ENCODE peak calls at places on chromosome 16, in seven cellular contexts. One of them, this sample, is unnamed.

GRCh38 chr16:24686678-24687077 is 42.8 kb upstream of the TNRC6A start:
- DNase-seq in GM12878: no peak
- DNase-seq in GM06990: no peak
- DNase-seq in fibroblast of lung: no peak
- DNase-seq in ascending aorta: no peak
- DNase-seq in PC-9: no peak
- DNase-seq in cardiac muscle cell: no peak
- DNase-seq in this sample: no peak

GRCh38 chr16:89253548-89254287 is 36.2 kb downstream of the ZNF778 start:
- DNase-seq in GM12878: no peak
- DNase-seq in GM06990: no peak
- DNase-seq in fibroblast of lung: no peak
- DNase-seq in ascending aorta: no peak
- DNase-seq in PC-9: no peak
- DNase-seq in cardiac muscle cell: no peak
- DNase-seq in this sample: no peak

GRCh38 chr16:27599606-27600005 is 49.7 kb downstream of the KATNIP start:
- DNase-seq in GM12878: no peak
- DNase-seq in GM06990: no peak
- DNase-seq in fibroblast of lung: no peak
- DNase-seq in ascending aorta: no peak
- DNase-seq in PC-9: no peak
- DNase-seq in cardiac muscle cell: no peak
- DNase-seq in this sample: no peak

GRCh38 chr16:19415918-19416317 is 1.8 kb upstream of the TMC5 start:
- DNase-seq in GM12878: no peak
- DNase-seq in GM06990: no peak
- DNase-seq in fibroblast of lung: no peak
- DNase-seq in ascending aorta: no peak
- DNase-seq in PC-9: peak; percentile 51
- DNase-seq in cardiac muscle cell: no peak
- DNase-seq in this sample: peak; percentile 35

GRCh38 chr16:11313493-11314308 is 31.6 kb upstream of the RMI2 start:
- DNase-seq in GM12878: no peak
- DNase-seq in GM06990: no peak
- DNase-seq in fibroblast of lung: no peak
- DNase-seq in ascending aorta: no peak
- DNase-seq in PC-9: no peak
- DNase-seq in cardiac muscle cell: no peak
- DNase-seq in this sample: no peak

GRCh38 chr16:53053967-53054669 is 673 bp upstream of the CHD9 start:
- DNase-seq in GM12878: no peak
- DNase-seq in GM06990: no peak
- DNase-seq in fibroblast of lung: peak; percentile 25
- DNase-seq in ascending aorta: no peak
- DNase-seq in PC-9: no peak
- DNase-seq in cardiac muscle cell: peak; percentile 62
- DNase-seq in this sample: peak; percentile 30

GRCh38 chr16:57278494-57278893 is 6.0 kb downstream of the PLLP start:
- DNase-seq in GM12878: no peak
- DNase-seq in GM06990: no peak
- DNase-seq in fibroblast of lung: no peak
- DNase-seq in ascending aorta: no peak
- DNase-seq in PC-9: no peak
- DNase-seq in cardiac muscle cell: no peak
- DNase-seq in this sample: no peak

GRCh38 chr16:81567987-81568748 is 123.6 kb downstream of the CMIP start:
- DNase-seq in GM12878: no peak
- DNase-seq in GM06990: no peak
- DNase-seq in fibroblast of lung: peak; percentile 73
- DNase-seq in ascending aorta: peak; percentile 73
- DNase-seq in PC-9: peak; percentile 90
- DNase-seq in cardiac muscle cell: peak; percentile 57
- DNase-seq in this sample: peak; percentile 76

GRCh38 chr16:24253192-24253591 is 2.9 kb upstream of the CACNG3 start:
- DNase-seq in GM12878: no peak
- DNase-seq in GM06990: peak; percentile 21
- DNase-seq in fibroblast of lung: peak; percentile 23
- DNase-seq in ascending aorta: no peak
- DNase-seq in PC-9: no peak
- DNase-seq in cardiac muscle cell: peak; percentile 48
- DNase-seq in this sample: peak; percentile 51

GRCh38 chr16:11084484-11085024 is 140.2 kb downstream of the CLEC16A start:
- DNase-seq in GM12878: no peak
- DNase-seq in GM06990: no peak
- DNase-seq in fibroblast of lung: peak; percentile 93
- DNase-seq in ascending aorta: no peak
- DNase-seq in PC-9: no peak
- DNase-seq in cardiac muscle cell: peak; percentile 75
- DNase-seq in this sample: no peak

GRCh38 chr16:77951788-77952187 is 70.6 kb upstream of the CLEC3A start:
- DNase-seq in GM12878: peak; percentile 21
- DNase-seq in GM06990: no peak
- DNase-seq in fibroblast of lung: no peak
- DNase-seq in ascending aorta: no peak
- DNase-seq in PC-9: no peak
- DNase-seq in cardiac muscle cell: peak; percentile 1
- DNase-seq in this sample: peak; percentile 20

GRCh38 chr16:49837673-49838360 is 18.1 kb downstream of the ZNF423 start:
- DNase-seq in GM12878: no peak
- DNase-seq in GM06990: no peak
- DNase-seq in fibroblast of lung: no peak
- DNase-seq in ascending aorta: no peak
- DNase-seq in PC-9: no peak
- DNase-seq in cardiac muscle cell: peak; percentile 60
- DNase-seq in this sample: no peak

GRCh38 chr16:2333772-2334379 is 6.7 kb downstream of the ABCA3 start:
- DNase-seq in GM12878: no peak
- DNase-seq in GM06990: no peak
- DNase-seq in fibroblast of lung: no peak
- DNase-seq in ascending aorta: no peak
- DNase-seq in PC-9: peak; percentile 43
- DNase-seq in cardiac muscle cell: no peak
- DNase-seq in this sample: no peak

GRCh38 chr16:50677351-50677750 is 3.8 kb downstream of the SNX20 start:
- DNase-seq in GM12878: no peak
- DNase-seq in GM06990: no peak
- DNase-seq in fibroblast of lung: no peak
- DNase-seq in ascending aorta: no peak
- DNase-seq in PC-9: no peak
- DNase-seq in cardiac muscle cell: no peak
- DNase-seq in this sample: no peak

GRCh38 chr16:53465606-53466290 is 31.5 kb downstream of the RBL2 start:
- DNase-seq in GM12878: no peak
- DNase-seq in GM06990: no peak
- DNase-seq in fibroblast of lung: peak; percentile 82
- DNase-seq in ascending aorta: no peak
- DNase-seq in PC-9: no peak
- DNase-seq in cardiac muscle cell: peak; percentile 84
- DNase-seq in this sample: peak; percentile 70

GRCh38 chr16:89864421-89864820 is 9.0 kb upstream of the TCF25 start:
- DNase-seq in GM12878: no peak
- DNase-seq in GM06990: no peak
- DNase-seq in fibroblast of lung: peak; percentile 50
- DNase-seq in ascending aorta: no peak
- DNase-seq in PC-9: peak; percentile 74
- DNase-seq in cardiac muscle cell: peak; percentile 21
- DNase-seq in this sample: peak; percentile 38

GRCh38 chr16:48816393-48816792 is 206.4 kb upstream of the N4BP1 start:
- DNase-seq in GM12878: no peak
- DNase-seq in GM06990: no peak
- DNase-seq in fibroblast of lung: no peak
- DNase-seq in ascending aorta: no peak
- DNase-seq in PC-9: no peak
- DNase-seq in cardiac muscle cell: no peak
- DNase-seq in this sample: no peak

GRCh38 chr16:89723279-89724250 is 2.2 kb downstream of the ZNF276 start:
- DNase-seq in GM12878: no peak
- DNase-seq in GM06990: no peak
- DNase-seq in fibroblast of lung: peak; percentile 49
- DNase-seq in ascending aorta: no peak
- DNase-seq in PC-9: peak; percentile 33
- DNase-seq in cardiac muscle cell: peak; percentile 36
- DNase-seq in this sample: peak; percentile 43

GRCh38 chr16:22103371-22103890 is 11.1 kb downstream of the VWA3A start:
- DNase-seq in GM12878: no peak
- DNase-seq in GM06990: no peak
- DNase-seq in fibroblast of lung: no peak
- DNase-seq in ascending aorta: no peak
- DNase-seq in PC-9: no peak
- DNase-seq in cardiac muscle cell: no peak
- DNase-seq in this sample: peak; percentile 25

GRCh38 chr16:61900482-61900881 is 135.8 kb downstream of the CDH8 start:
- DNase-seq in GM12878: no peak
- DNase-seq in GM06990: no peak
- DNase-seq in fibroblast of lung: peak; percentile 56
- DNase-seq in ascending aorta: no peak
- DNase-seq in PC-9: no peak
- DNase-seq in cardiac muscle cell: peak; percentile 8
- DNase-seq in this sample: peak; percentile 84

GRCh38 chr16:87648698-87649487 is 46.6 kb downstream of the JPH3 start:
- DNase-seq in GM12878: no peak
- DNase-seq in GM06990: no peak
- DNase-seq in fibroblast of lung: no peak
- DNase-seq in ascending aorta: no peak
- DNase-seq in PC-9: no peak
- DNase-seq in cardiac muscle cell: no peak
- DNase-seq in this sample: no peak

GRCh38 chr16:17408955-17409441 is 61.8 kb downstream of the XYLT1 start:
- DNase-seq in GM12878: peak; percentile 72
- DNase-seq in GM06990: peak; percentile 38
- DNase-seq in fibroblast of lung: no peak
- DNase-seq in ascending aorta: no peak
- DNase-seq in PC-9: no peak
- DNase-seq in cardiac muscle cell: no peak
- DNase-seq in this sample: no peak

GRCh38 chr16:31009894-31010293 is 544 bp downstream of the STX1B start:
- DNase-seq in GM12878: no peak
- DNase-seq in GM06990: no peak
- DNase-seq in fibroblast of lung: no peak
- DNase-seq in ascending aorta: no peak
- DNase-seq in PC-9: no peak
- DNase-seq in cardiac muscle cell: no peak
- DNase-seq in this sample: no peak

GRCh38 chr16:77424841-77425604 is 9.8 kb downstream of the ADAMTS18 start:
- DNase-seq in GM12878: no peak
- DNase-seq in GM06990: no peak
- DNase-seq in fibroblast of lung: peak; percentile 41
- DNase-seq in ascending aorta: no peak
- DNase-seq in PC-9: no peak
- DNase-seq in cardiac muscle cell: no peak
- DNase-seq in this sample: no peak

GRCh38 chr16:15415411-15416070 is 18.8 kb upstream of the BMERB1 start:
- DNase-seq in GM12878: no peak
- DNase-seq in GM06990: no peak
- DNase-seq in fibroblast of lung: peak; percentile 63
- DNase-seq in ascending aorta: no peak
- DNase-seq in PC-9: peak; percentile 81
- DNase-seq in cardiac muscle cell: no peak
- DNase-seq in this sample: peak; percentile 74

GRCh38 chr16:47852991-47853390 is 302.8 kb downstream of the ABCC12 start:
- DNase-seq in GM12878: no peak
- DNase-seq in GM06990: no peak
- DNase-seq in fibroblast of lung: no peak
- DNase-seq in ascending aorta: no peak
- DNase-seq in PC-9: no peak
- DNase-seq in cardiac muscle cell: no peak
- DNase-seq in this sample: no peak

GRCh38 chr16:68094614-68094934 is 9.4 kb downstream of the NFATC3 start:
- DNase-seq in GM12878: no peak
- DNase-seq in GM06990: no peak
- DNase-seq in fibroblast of lung: no peak
- DNase-seq in ascending aorta: no peak
- DNase-seq in PC-9: no peak
- DNase-seq in cardiac muscle cell: no peak
- DNase-seq in this sample: no peak

GRCh38 chr16:68100504-68100903 is 15.3 kb downstream of the NFATC3 start:
- DNase-seq in GM12878: no peak
- DNase-seq in GM06990: no peak
- DNase-seq in fibroblast of lung: no peak
- DNase-seq in ascending aorta: no peak
- DNase-seq in PC-9: no peak
- DNase-seq in cardiac muscle cell: no peak
- DNase-seq in this sample: no peak

GRCh38 chr16:68096491-68096890 is 11.3 kb downstream of the NFATC3 start:
- DNase-seq in GM12878: no peak
- DNase-seq in GM06990: no peak
- DNase-seq in fibroblast of lung: no peak
- DNase-seq in ascending aorta: no peak
- DNase-seq in PC-9: no peak
- DNase-seq in cardiac muscle cell: no peak
- DNase-seq in this sample: no peak

GRCh38 chr16:68097088-68097487 is 11.9 kb downstream of the NFATC3 start:
- DNase-seq in GM12878: no peak
- DNase-seq in GM06990: no peak
- DNase-seq in fibroblast of lung: no peak
- DNase-seq in ascending aorta: no peak
- DNase-seq in PC-9: no peak
- DNase-seq in cardiac muscle cell: no peak
- DNase-seq in this sample: no peak

GRCh38 chr16:68097895-68098294 is 12.7 kb downstream of the NFATC3 start:
- DNase-seq in GM12878: no peak
- DNase-seq in GM06990: no peak
- DNase-seq in fibroblast of lung: no peak
- DNase-seq in ascending aorta: no peak
- DNase-seq in PC-9: no peak
- DNase-seq in cardiac muscle cell: no peak
- DNase-seq in this sample: no peak
- H3K4me3 ChIP-seq in GM12878: no peak overlapping the region
- H3K4me3 ChIP-seq in GM06990: no peak overlapping the region
- H3K4me3 ChIP-seq in fibroblast of lung: no peak overlapping the region
- H3K4me3 ChIP-seq in ascending aorta: no peak overlapping the region
- H3K4me3 ChIP-seq in PC-9: no peak overlapping the region
- H3K4me3 ChIP-seq in cardiac muscle cell: no peak overlapping the region
- H3K4me3 ChIP-seq in this sample: no peak overlapping the region

GRCh38 chr16:66129196-66129595 is 237.3 kb upstream of the CDH5 start:
- DNase-seq in GM12878: no peak
- DNase-seq in GM06990: no peak
- DNase-seq in fibroblast of lung: no peak
- DNase-seq in ascending aorta: no peak
- DNase-seq in PC-9: no peak
- DNase-seq in cardiac muscle cell: no peak
- DNase-seq in this sample: no peak
- TF ChIP-seq CTCF in GM12878: no peak
- TF ChIP-seq CTCF in GM06990: no peak
- TF ChIP-seq CTCF in fibroblast of lung: no peak
- TF ChIP-seq CTCF in ascending aorta: no peak
- TF ChIP-seq CTCF in PC-9: no peak
- TF ChIP-seq CTCF in cardiac muscle cell: no peak
- TF ChIP-seq CTCF in this sample: no peak

GRCh38 chr16:74107795-74108610 is 188.6 kb upstream of the PSMD7 start:
- DNase-seq in GM12878: peak; percentile 16
- DNase-seq in GM06990: no peak
- DNase-seq in fibroblast of lung: no peak
- DNase-seq in ascending aorta: no peak
- DNase-seq in PC-9: peak; percentile 34
- DNase-seq in cardiac muscle cell: peak; percentile 45
- DNase-seq in this sample: peak; percentile 65
- H3K4me3 ChIP-seq in GM12878: no peak overlapping the region
- H3K4me3 ChIP-seq in GM06990: peak overlapping the region; percentile 46
- H3K4me3 ChIP-seq in fibroblast of lung: no peak overlapping the region
- H3K4me3 ChIP-seq in ascending aorta: no peak overlapping the region
- H3K4me3 ChIP-seq in PC-9: no peak overlapping the region
- H3K4me3 ChIP-seq in cardiac muscle cell: no peak overlapping the region
- H3K4me3 ChIP-seq in this sample: no peak overlapping the region

GRCh38 chr16:85461814-85462404 is 151.2 kb upstream of the GSE1 start:
- DNase-seq in GM12878: no peak
- DNase-seq in GM06990: no peak
- DNase-seq in fibroblast of lung: peak; percentile 62
- DNase-seq in ascending aorta: no peak
- DNase-seq in PC-9: no peak
- DNase-seq in cardiac muscle cell: peak; percentile 61
- DNase-seq in this sample: no peak
- TF ChIP-seq CTCF in GM12878: no peak
- TF ChIP-seq CTCF in GM06990: no peak
- TF ChIP-seq CTCF in fibroblast of lung: no peak
- TF ChIP-seq CTCF in ascending aorta: no peak
- TF ChIP-seq CTCF in PC-9: no peak
- TF ChIP-seq CTCF in cardiac muscle cell: no peak
- TF ChIP-seq CTCF in this sample: no peak